ENCODE peak calls at places on chromosomes 3 and 15, in six cellular contexts. M is stimulated activated CD4-positive, alpha-beta T cell treated with anti-CD3 and anti-CD28 coated beads, Interleukin-2, amount 100 ng/mL, for 24 hours; G is stimulated activated naive CD8-positive, alpha-beta T cell treated with anti-CD3 and anti-CD28 coated beads, Interleukin-15, Interleukin-2, amounts not matched to agents 100 U/mL and 50 U/mL, for 24 hours; B is kidney tubule cell; Q is transverse colon; F is cardiac fibroblast. A is an unnamed sample.

GRCh38 chr15:80906159-80906775 is 83.4 kb downstream of the MESD start:
- DNase-seq in M (no peak), Q (no peak), F (no peak), B (peak; percentile 87), G (no peak), A (peak; percentile 25)

GRCh38 chr3:108599677-108600409 is 10.3 kb downstream of the DZIP3 start:
- DNase-seq in G (no peak), F (no peak), B (no peak), Q (no peak), M (no peak), A (no peak)

GRCh38 chr3:136818851-136819783 is at the start of gene SLC35G2:
- DNase-seq in G (peak; percentile 69), Q (peak; percentile 32), M (peak; percentile 47), F (peak; percentile 73), B (peak; percentile 65), A (peak; percentile 87)

GRCh38 chr15:89629829-89630228 is 25.4 kb downstream of the KIF7 start:
- DNase-seq in F (no peak), G (no peak), M (no peak), B (no peak), Q (no peak), A (no peak)

GRCh38 chr15:69997701-69998273 is 99.9 kb downstream of the TLE3 start:
- DNase-seq in Q (peak; percentile 84), B (peak; percentile 98), M (no peak), F (peak; percentile 68), G (no peak), A (peak; percentile 30)

GRCh38 chr3:24387493-24387892 is 107.2 kb downstream of the THRB start:
- DNase-seq in B (peak; percentile 78), M (no peak), F (peak; percentile 14), G (no peak), Q (no peak), A (no peak)

GRCh38 chr3:126308394-126309125 is 48.6 kb downstream of the KLF15 start:
- DNase-seq in Q (no peak), G (no peak), B (no peak), F (no peak), M (no peak), A (no peak)

GRCh38 chr3:41260063-41260450 is 60.8 kb downstream of the CTNNB1 start:
- DNase-seq in F (no peak), G (no peak), Q (no peak), M (no peak), B (no peak), A (no peak)

GRCh38 chr3:16101295-16102186 is 72.9 kb upstream of the GALNT15 start:
- DNase-seq in M (no peak), F (no peak), G (no peak), B (peak; percentile 96), Q (peak; percentile 65), A (no peak)

GRCh38 chr3:31439888-31440287 is 92.8 kb upstream of the STT3B start:
- DNase-seq in M (no peak), B (no peak), F (no peak), Q (no peak), G (no peak), A (no peak)

GRCh38 chr15:45499426-45499825 is 23.1 kb downstream of the SLC30A4 start:
- DNase-seq in Q (no peak), B (no peak), M (no peak), G (no peak), F (peak; percentile 48), A (no peak)

GRCh38 chr3:48190911-48191310 is 2.7 kb upstream of the CDC25A start:
- DNase-seq in M (no peak), F (no peak), Q (no peak), G (no peak), B (no peak), A (no peak)

GRCh38 chr3:195597848-195598247 is 14.1 kb upstream of the APOD start:
- DNase-seq in Q (no peak), F (peak; percentile 86), M (no peak), B (no peak), G (no peak), A (no peak)

GRCh38 chr3:113968986-113969385 is 21.2 kb downstream of the ZDHHC23 start:
- DNase-seq in M (no peak), F (peak; percentile 72), Q (no peak), G (no peak), B (no peak), A (no peak)

A was measured in AG08396.